ENCODE peak calls at places on chromosome 14, in ten cellular contexts. A, L, T, X, F, U, D, I, V and W are unnamed samples. For H3K4me1, the result is how much of the 10 kb centered on the place peaks cover.

GRCh38 chr14:65373671-65374039 is 38.9 kb upstream of the FUT8 start:
- DNase-seq in A (no peak), L (no peak), T (no peak), X (peak), F (peak), U (no peak), D (no peak), I (no peak), V (peak), W (no peak)

GRCh38 chr14:63452796-63453195 is 90.4 kb downstream of the PPP2R5E start:
- DNase-seq in A (no peak), L (no peak), T (no peak), X (no peak), F (no peak), U (no peak), D (no peak), I (no peak), V (no peak), W (no peak)

GRCh38 chr14:103519043-103519836 is 3.4 kb downstream of the CKB start:
- DNase-seq in A (no peak), L (no peak), T (no peak), X (no peak), F (peak), U (no peak), D (no peak), I (no peak), V (peak), W (peak)

GRCh38 chr14:78921856-78922255 is 751.7 kb downstream of the NRXN3 start:
- DNase-seq in A (peak), L (no peak), T (no peak), X (peak), F (peak), U (no peak), D (peak), I (no peak), V (peak), W (no peak)

GRCh38 chr14:24678801-24679247 is 44.8 kb upstream of the GZMB start:
- DNase-seq in A (peak), L (peak), T (peak), X (peak), F (peak), U (peak), D (peak), I (peak), V (peak), W (peak)

GRCh38 chr14:59677771-59678211 is 101.2 kb upstream of the CCDC175 start:
- DNase-seq in A (no peak), L (no peak), T (no peak), X (no peak), F (no peak), U (no peak), D (peak), I (no peak), V (peak), W (no peak)

GRCh38 chr14:98904677-98905076 is 367.3 kb downstream of the BCL11B start:
- DNase-seq in A (no peak), L (no peak), T (no peak), X (no peak), F (no peak), U (no peak), D (no peak), I (no peak), V (no peak), W (no peak)

GRCh38 chr14:55122441-55122986 is 6.5 kb upstream of the LGALS3 start:
- DNase-seq in A (no peak), L (peak), T (no peak), X (peak), F (peak), U (no peak), D (peak), I (no peak), V (no peak), W (no peak)

GRCh38 chr14:98174031-98174430 is 1098.0 kb downstream of the BCL11B start:
- DNase-seq in A (no peak), L (no peak), T (no peak), X (no peak), F (no peak), U (no peak), D (no peak), I (no peak), V (no peak), W (no peak)

GRCh38 chr14:87869619-87870583 is 123.1 kb downstream of the GALC start:
- DNase-seq in A (no peak), L (no peak), T (no peak), X (peak), F (peak), U (no peak), D (peak), I (no peak), V (peak), W (no peak)

GRCh38 chr14:53042480-53042879 is 91.6 kb upstream of the FERMT2 start:
- DNase-seq in A (peak), L (no peak), T (no peak), X (no peak), F (peak), U (no peak), D (peak), I (no peak), V (no peak), W (no peak)

GRCh38 chr14:22650960-22651521 is 6.9 kb upstream of the OR6J1 start:
- DNase-seq in A (no peak), L (peak), T (no peak), X (peak), F (peak), U (peak), D (no peak), I (peak), V (peak), W (peak)

GRCh38 chr14:99551034-99551922 is 52.7 kb downstream of the CCDC85C start:
- DNase-seq in A (no peak), L (no peak), T (no peak), X (no peak), F (no peak), U (no peak), D (no peak), I (no peak), V (no peak), W (no peak)

GRCh38 chr14:79581912-79582576 is 629.3 kb downstream of the DIO2 start:
- DNase-seq in A (no peak), L (no peak), T (no peak), X (peak), F (peak), U (no peak), D (peak), I (no peak), V (peak), W (no peak)

GRCh38 chr14:53347046-53347445 is 193.9 kb upstream of the DDHD1 start:
- DNase-seq in A (no peak), L (no peak), T (no peak), X (no peak), F (no peak), U (no peak), D (no peak), I (no peak), V (peak), W (no peak)

GRCh38 chr14:103056322-103057027 is 874 bp downstream of the CDC42BPB start:
- DNase-seq in A (peak), L (peak), T (peak), X (peak), F (peak), U (no peak), D (peak), I (no peak), V (peak), W (no peak)

GRCh38 chr14:85764809-85765208 is 234.9 kb downstream of the FLRT2 start:
- DNase-seq in A (no peak), L (no peak), T (no peak), X (peak), F (peak), U (no peak), D (no peak), I (no peak), V (no peak), W (no peak)

GRCh38 chr14:96130854-96131253 is 73.8 kb upstream of the BDKRB2 start:
- DNase-seq in A (no peak), L (no peak), T (no peak), X (no peak), F (peak), U (no peak), D (peak), I (no peak), V (peak), W (no peak)

GRCh38 chr14:100524233-100524932 is 62.8 kb downstream of the BEGAIN start:
- DNase-seq in A (no peak), L (no peak), T (no peak), X (no peak), F (no peak), U (peak), D (no peak), I (no peak), V (no peak), W (no peak)

GRCh38 chr14:95355422-95355821 is 35.7 kb upstream of the CLMN start:
- DNase-seq in A (no peak), L (no peak), T (peak), X (no peak), F (no peak), U (no peak), D (no peak), I (no peak), V (no peak), W (no peak)

GRCh38 chr14:37596790-37597189 is 1.4 kb downstream of the TTC6 start:
- DNase-seq in A (no peak), L (no peak), T (no peak), X (peak), F (no peak), U (no peak), D (no peak), I (no peak), V (no peak), W (no peak)

GRCh38 chr14:64388533-64389243 is 535 bp downstream of the MTHFD1 start:
- DNase-seq in A (no peak), L (no peak), T (no peak), X (peak), F (peak), U (no peak), D (peak), I (peak), V (peak), W (peak)

GRCh38 chr14:52949711-52950409 is 990 bp downstream of the FERMT2 start:
- DNase-seq in A (peak), L (no peak), T (no peak), X (peak), F (peak), U (no peak), D (peak), I (no peak), V (peak), W (no peak)

GRCh38 chr14:93207468-93208308 is 632 bp downstream of the UBR7 start:
- DNase-seq in A (peak), L (peak), T (peak), X (peak), F (peak), U (peak), D (peak), I (peak), V (peak), W (peak)

GRCh38 chr14:24381363-24382102 is 13.5 kb downstream of the NFATC4 start:
- DNase-seq in A (no peak), L (no peak), T (no peak), X (no peak), F (no peak), U (no peak), D (no peak), I (no peak), V (no peak), W (no peak)

GRCh38 chr14:106215229-106215628 is 688.8 kb downstream of the TMEM121 start:
- DNase-seq in A (no peak), L (no peak), T (no peak), X (no peak), F (no peak), U (no peak), D (no peak), I (no peak), V (no peak), W (no peak)

GRCh38 chr14:106222736-106223135 is 696.4 kb downstream of the TMEM121 start:
- DNase-seq in A (no peak), L (no peak), T (no peak), X (no peak), F (no peak), U (no peak), D (no peak), I (no peak), V (no peak), W (no peak)

GRCh38 chr14:106218189-106218588 is 691.8 kb downstream of the TMEM121 start:
- DNase-seq in A (no peak), L (no peak), T (no peak), X (no peak), F (no peak), U (peak), D (no peak), I (no peak), V (no peak), W (no peak)
- H3K4me3 ChIP-seq in A (no peak), L (no peak), T (no peak), X (no peak), F (no peak), U (no peak), D (no peak), I (no peak), V (no peak), W (no peak)

DNA sequence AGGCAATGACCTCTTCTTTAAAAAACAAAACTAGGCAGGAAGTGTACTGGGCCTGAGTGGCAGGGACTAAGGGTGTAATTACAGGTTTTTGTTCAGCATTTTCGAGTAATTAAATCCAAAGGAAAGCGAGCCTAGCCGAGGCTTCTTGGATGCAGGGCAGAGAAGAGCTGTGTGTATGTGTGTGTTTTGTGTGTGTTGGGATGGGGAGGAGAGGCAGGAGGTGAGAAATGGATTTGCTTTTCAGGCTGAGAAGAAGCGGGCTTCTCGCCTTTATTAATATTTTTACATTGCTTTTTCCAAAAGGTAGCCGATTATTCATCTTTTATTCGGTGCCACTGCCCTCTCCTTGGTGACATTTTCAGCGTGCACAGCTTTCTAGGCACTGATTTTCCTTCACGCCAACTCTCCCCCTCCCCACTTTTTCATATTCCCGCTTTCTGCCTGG is 8.9 kb upstream of the IRF2BPL start:
- DNase-seq in A (no peak), L (no peak), T (no peak), X (no peak), F (no peak), U (no peak), D (no peak), I (no peak), V (no peak), W (no peak)
- H3K4me1 ChIP-seq in A (half or more), L (half or more), T (under half), X (half or more), F (under half), U (half or more), D (under half), I (half or more), V (half or more), W (half or more)

GRCh38 chr14:91961297-91962220 is 14.1 kb upstream of the FBLN5 start:
- DNase-seq in A (no peak), L (no peak), T (no peak), X (no peak), F (no peak), U (no peak), D (no peak), I (no peak), V (no peak), W (no peak)

GRCh38 chr14:91957876-91958313 is 10.4 kb upstream of the FBLN5 start:
- DNase-seq in A (no peak), L (no peak), T (no peak), X (no peak), F (no peak), U (no peak), D (no peak), I (no peak), V (no peak), W (no peak)

GRCh38 chr14:91964724-91965123 is 17.2 kb upstream of the FBLN5 start:
- DNase-seq in A (no peak), L (no peak), T (no peak), X (no peak), F (no peak), U (no peak), D (no peak), I (no peak), V (no peak), W (no peak)

GRCh38 chr14:91968280-91968679 is 20.8 kb upstream of the FBLN5 start:
- DNase-seq in A (no peak), L (no peak), T (no peak), X (no peak), F (no peak), U (no peak), D (no peak), I (no peak), V (no peak), W (no peak)

DNA sequence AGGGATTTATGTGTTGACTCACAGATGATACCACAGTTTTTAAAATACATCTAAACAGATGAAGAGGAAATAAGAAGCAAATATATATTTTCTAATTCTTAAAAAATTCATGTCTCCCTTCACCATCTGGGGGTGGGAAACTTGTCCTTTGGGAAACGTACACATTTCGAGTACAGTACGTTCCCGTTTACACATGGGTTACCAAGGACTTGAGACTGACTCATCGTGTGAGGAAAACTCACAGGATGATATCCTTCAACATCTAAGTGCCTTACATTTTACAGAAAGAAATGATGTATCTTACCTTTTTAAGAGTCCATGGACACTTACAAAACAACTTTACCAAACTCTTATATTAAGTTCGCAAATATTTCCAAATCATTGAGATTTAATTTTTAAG is 16.0 kb upstream of the FBLN5 start:
- DNase-seq in A (no peak), L (no peak), T (no peak), X (no peak), F (peak), U (no peak), D (peak), I (no peak), V (peak), W (no peak)
- H3K4me2 ChIP-seq in A (no peak), L (no peak), T (no peak), X (no peak), F (no peak), U (no peak), D (no peak), I (no peak), V (no peak), W (no peak)

GRCh38 chr14:31208546-31209424 is 1.2 kb upstream of the HECTD1 start:
- DNase-seq in A (no peak), L (no peak), T (no peak), X (no peak), F (no peak), U (no peak), D (no peak), I (no peak), V (no peak), W (peak)

GRCh38 chr14:31207287-31207745 is 277 bp downstream of the HECTD1 start:
- DNase-seq in A (no peak), L (no peak), T (no peak), X (no peak), F (no peak), U (no peak), D (no peak), I (peak), V (no peak), W (no peak)

GRCh38 chr14:31206536-31207286 is 882 bp downstream of the HECTD1 start:
- DNase-seq in A (peak), L (peak), T (peak), X (peak), F (peak), U (no peak), D (no peak), I (peak), V (peak), W (peak)

GRCh38 chr14:31209605-31210004 is 2.0 kb upstream of the HECTD1 start:
- DNase-seq in A (no peak), L (no peak), T (no peak), X (no peak), F (no peak), U (no peak), D (no peak), I (no peak), V (no peak), W (no peak)

GRCh38 chr14:31207746-31208545 is at the start of gene HECTD1:
- DNase-seq in A (peak), L (peak), T (peak), X (peak), F (peak), U (peak), D (peak), I (peak), V (peak), W (peak)
- H3K4me3 ChIP-seq in A (peak), L (peak), T (peak), X (peak), F (peak), U (peak), D (peak), I (peak), V (peak), W (peak)

GRCh38 chr14:68526420-68527105 is 266.3 kb downstream of the ZFP36L1 start:
- DNase-seq in A (peak), L (peak), T (no peak), X (peak), F (no peak), U (no peak), D (no peak), I (no peak), V (peak), W (no peak)

GRCh38 chr14:68527329-68527851 is 265.5 kb downstream of the ZFP36L1 start:
- DNase-seq in A (peak), L (peak), T (no peak), X (no peak), F (peak), U (no peak), D (no peak), I (no peak), V (peak), W (no peak)

GRCh38 chr14:68523326-68523610 is 269.6 kb downstream of the ZFP36L1 start:
- DNase-seq in A (no peak), L (no peak), T (peak), X (no peak), F (no peak), U (no peak), D (no peak), I (no peak), V (no peak), W (no peak)

GRCh38 chr14:68523994-68524725 is 268.7 kb downstream of the ZFP36L1 start:
- DNase-seq in A (no peak), L (no peak), T (peak), X (no peak), F (peak), U (no peak), D (no peak), I (no peak), V (peak), W (no peak)

DNA sequence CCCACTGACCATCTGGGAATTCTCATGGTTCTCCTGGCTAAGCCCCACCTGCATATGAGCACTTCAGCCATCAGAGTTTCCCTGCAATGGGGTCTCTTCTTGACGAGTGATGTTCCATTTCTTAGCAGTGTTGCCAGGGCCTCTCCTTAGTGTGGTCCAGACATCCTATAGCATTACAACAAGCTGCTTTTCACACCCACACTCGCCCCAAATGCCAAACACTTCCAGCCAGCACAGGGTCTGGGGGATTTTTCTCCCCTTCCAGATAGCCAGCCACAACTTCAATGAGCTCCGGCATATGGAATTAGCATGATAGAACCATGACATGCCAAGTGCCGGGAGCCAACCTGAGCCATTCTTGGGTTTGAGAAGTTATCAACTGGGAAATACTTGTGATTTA is 267.4 kb downstream of the ZFP36L1 start:
- DNase-seq in A (no peak), L (no peak), T (no peak), X (no peak), F (no peak), U (no peak), D (no peak), I (no peak), V (no peak), W (no peak)
- H3K4me1 ChIP-seq in A (under half), L (half or more), T (under half), X (under half), F (under half), U (under half), D (under half), I (under half), V (under half), W (under half)

GRCh38 chr14:106343636-106344035 is 817.3 kb downstream of the TMEM121 start:
- DNase-seq in A (no peak), L (no peak), T (no peak), X (no peak), F (no peak), U (peak), D (no peak), I (peak), V (no peak), W (no peak)
- H3K4me2 ChIP-seq in A (no peak), L (no peak), T (no peak), X (no peak), F (no peak), U (no peak), D (no peak), I (peak), V (no peak), W (no peak)

GRCh38 chr14:51846631-51847488 is 13.6 kb upstream of the GNG2 start:
- DNase-seq in A (peak), L (no peak), T (peak), X (no peak), F (peak), U (peak), D (peak), I (peak), V (no peak), W (peak)
- H3K4me3 ChIP-seq in A (no peak), L (no peak), T (peak), X (no peak), F (no peak), U (peak), D (no peak), I (peak), V (no peak), W (peak)

GRCh38 chr14:73771848-73772705 is 57.9 kb upstream of the PNMA1 start:
- DNase-seq in A (peak), L (no peak), T (peak), X (peak), F (peak), U (peak), D (peak), I (peak), V (peak), W (peak)
- H3K4me1 ChIP-seq in A (under half), L (under half), T (under half), X (under half), F (under half), U (under half), D (under half), I (half or more), V (under half), W (half or more)

GRCh38 chr14:74401504-74402241 is 24.3 kb downstream of the SYNDIG1L start:
- DNase-seq in A (no peak), L (peak), T (peak), X (no peak), F (no peak), U (peak), D (no peak), I (peak), V (peak), W (peak)
- H3K4me2 ChIP-seq in A (no peak), L (peak), T (peak), X (no peak), F (no peak), U (peak), D (peak), I (peak), V (no peak), W (peak)

GRCh38 chr14:90880282-90880681 is 64.1 kb upstream of the TTC7B start:
- DNase-seq in A (no peak), L (no peak), T (no peak), X (no peak), F (no peak), U (no peak), D (no peak), I (no peak), V (no peak), W (no peak)
- H3K4me3 ChIP-seq in A (no peak), L (no peak), T (no peak), X (no peak), F (no peak), U (no peak), D (no peak), I (no peak), V (no peak), W (no peak)